ENCODE peak calls at places on chromosomes 3 and 15, in nine cellular contexts. I is fibroblast of lung, K is A549, A is mesenchymal stem cell, W is mesendoderm, Y is IMR-90, N is GM23338, C is neuronal stem cell, L is MM.1S. R is an unnamed sample. For H3K4me1, the result is how much of the 10 kb centered on the place peaks cover.

GRCh38 chr15:78540955-78541743 is 905 bp downstream of the PSMA4 start:
- DNase-seq in I (peak), K (peak), A (peak), W (peak), Y (peak), N (no peak), C (no peak), L (no peak), R (peak)

GRCh38 chr15:92429378-92430066 is 35.8 kb downstream of the ST8SIA2 start:
- DNase-seq in I (peak), K (peak), A (peak), W (peak), Y (peak), N (peak), C (peak), L (no peak), R (no peak)

GRCh38 chr15:88995449-88995848 is 82.3 kb upstream of the MFGE8 start:
- DNase-seq in I (no peak), K (peak), A (no peak), W (peak), Y (peak), N (peak), C (no peak), L (no peak), R (no peak)

GRCh38 chr15:56339594-56339993 is 25.6 kb upstream of the TEX9 start:
- DNase-seq in I (no peak), K (no peak), A (no peak), W (peak), Y (no peak), N (peak), C (no peak), L (no peak), R (no peak)

GRCh38 chr3:66153471-66153870 is 67.3 kb upstream of the SLC25A26 start:
- DNase-seq in I (no peak), K (no peak), A (no peak), W (no peak), Y (no peak), N (peak), C (no peak), L (no peak), R (no peak)

GRCh38 chr15:71781179-71781964 is 29.0 kb upstream of the NR2E3 start:
- DNase-seq in I (no peak), K (no peak), A (no peak), W (no peak), Y (peak), N (no peak), C (no peak), L (no peak), R (no peak)

GRCh38 chr15:39455502-39455991 is 125.3 kb upstream of the THBS1 start:
- DNase-seq in I (peak), K (peak), A (peak), W (no peak), Y (peak), N (no peak), C (no peak), L (no peak), R (no peak)

GRCh38 chr15:61318276-61318675 is 89.2 kb upstream of the RORA start:
- DNase-seq in I (no peak), K (no peak), A (no peak), W (peak), Y (no peak), N (no peak), C (no peak), L (no peak), R (no peak)

GRCh38 chr15:83077487-83078230 is 10.6 kb upstream of the BTBD1 start:
- DNase-seq in I (no peak), K (no peak), A (no peak), W (no peak), Y (no peak), N (no peak), C (no peak), L (no peak), R (no peak)

GRCh38 chr3:69288161-69288895 is 97.6 kb downstream of the FRMD4B start:
- DNase-seq in I (no peak), K (no peak), A (no peak), W (peak), Y (no peak), N (peak), C (peak), L (peak), R (no peak)

GRCh38 chr3:8737823-8738222 is 4.2 kb downstream of the CAV3 start:
- DNase-seq in I (no peak), K (no peak), A (no peak), W (no peak), Y (no peak), N (no peak), C (no peak), L (no peak), R (no peak)

GRCh38 chr3:126932188-126932931 is 50.6 kb upstream of the PLXNA1 start:
- DNase-seq in I (peak), K (no peak), A (peak), W (no peak), Y (peak), N (no peak), C (no peak), L (no peak), R (no peak)

GRCh38 chr15:53739651-53740050 is 19.8 kb downstream of the WDR72 start:
- DNase-seq in I (no peak), K (no peak), A (no peak), W (no peak), Y (no peak), N (no peak), C (no peak), L (no peak), R (no peak)

GRCh38 chr15:62737551-62737950 is 305.0 kb upstream of the TPM1 start:
- DNase-seq in I (no peak), K (no peak), A (no peak), W (no peak), Y (no peak), N (no peak), C (no peak), L (no peak), R (no peak)

GRCh38 chr15:99016680-99017321 is 9.2 kb upstream of the PGPEP1L start:
- DNase-seq in I (peak), K (peak), A (peak), W (peak), Y (peak), N (peak), C (no peak), L (no peak), R (no peak)

GRCh38 chr3:143495527-143495926 is 352.7 kb downstream of the SLC9A9 start:
- DNase-seq in I (no peak), K (no peak), A (no peak), W (no peak), Y (no peak), N (no peak), C (no peak), L (no peak), R (no peak)

GRCh38 chr3:111978493-111978832 is 363 bp upstream of the ABHD10 start:
- DNase-seq in I (no peak), K (no peak), A (no peak), W (no peak), Y (no peak), N (no peak), C (no peak), L (no peak), R (no peak)
- H3K4me2 ChIP-seq in I (peak), K (peak), A (peak), W (peak), Y (peak), N (peak), C (peak), L (peak), R (peak)

GRCh38 chr3:172139528-172140276 is 100.3 kb downstream of the FNDC3B start:
- DNase-seq in I (no peak), K (no peak), A (no peak), W (peak), Y (no peak), N (no peak), C (no peak), L (no peak), R (no peak)
- H3K4me1 ChIP-seq in I (under half), K (half or more), A (under half), W (under half), Y (under half), N (half or more), C (under half), L (half or more), R (under half)

GRCh38 chr3:46844851-46845250 is 18.4 kb downstream of the MYL3 start:
- DNase-seq in I (peak), K (no peak), A (no peak), W (peak), Y (no peak), N (no peak), C (no peak), L (no peak), R (no peak)
- H3K4me2 ChIP-seq in I (peak), K (no peak), A (peak), W (peak), Y (no peak), N (peak), C (peak), L (no peak), R (no peak)

GRCh38 chr3:53151465-53151864 is 9.5 kb upstream of the PRKCD start:
- DNase-seq in I (no peak), K (no peak), A (no peak), W (no peak), Y (no peak), N (no peak), C (no peak), L (no peak), R (no peak)

GRCh38 chr3:53149699-53150098 is 11.3 kb upstream of the PRKCD start:
- DNase-seq in I (no peak), K (no peak), A (no peak), W (no peak), Y (no peak), N (no peak), C (no peak), L (no peak), R (no peak)

GRCh38 chr3:53149006-53149690 is 11.9 kb upstream of the PRKCD start:
- DNase-seq in I (no peak), K (no peak), A (no peak), W (no peak), Y (no peak), N (no peak), C (no peak), L (no peak), R (no peak)

GRCh38 chr3:53151870-53152269 is 9.1 kb upstream of the PRKCD start:
- DNase-seq in I (no peak), K (no peak), A (no peak), W (no peak), Y (no peak), N (no peak), C (no peak), L (no peak), R (no peak)

GRCh38 chr3:53150247-53151085 is 10.5 kb upstream of the PRKCD start:
- DNase-seq in I (peak), K (peak), A (no peak), W (no peak), Y (peak), N (no peak), C (no peak), L (no peak), R (no peak)
- H3K4me1 ChIP-seq in I (under half), K (under half), A (under half), W (under half), Y (under half), N (under half), C (under half), L (under half), R (under half)

GRCh38 chr3:152309031-152309430 is 40.3 kb downstream of the MBNL1 start:
- DNase-seq in I (no peak), K (no peak), A (peak), W (no peak), Y (no peak), N (no peak), C (no peak), L (no peak), R (no peak)
- H3K4me2 ChIP-seq in I (no peak), K (peak), A (peak), W (no peak), Y (peak), N (no peak), C (no peak), L (no peak), R (no peak)

GRCh38 chr3:25428003-25428861 is at the start of gene RARB:
- DNase-seq in I (peak), K (peak), A (peak), W (peak), Y (peak), N (peak), C (peak), L (peak), R (no peak)

GRCh38 chr3:25426408-25426807 is 1.7 kb upstream of the RARB start:
- DNase-seq in I (no peak), K (peak), A (peak), W (peak), Y (no peak), N (peak), C (no peak), L (no peak), R (no peak)

GRCh38 chr3:25428950-25429349 is 887 bp downstream of the RARB start:
- DNase-seq in I (no peak), K (no peak), A (no peak), W (no peak), Y (no peak), N (no peak), C (no peak), L (no peak), R (no peak)

GRCh38 chr3:25429441-25429907 is 1.4 kb downstream of the RARB start:
- DNase-seq in I (no peak), K (no peak), A (no peak), W (no peak), Y (no peak), N (no peak), C (no peak), L (no peak), R (no peak)

DNA sequence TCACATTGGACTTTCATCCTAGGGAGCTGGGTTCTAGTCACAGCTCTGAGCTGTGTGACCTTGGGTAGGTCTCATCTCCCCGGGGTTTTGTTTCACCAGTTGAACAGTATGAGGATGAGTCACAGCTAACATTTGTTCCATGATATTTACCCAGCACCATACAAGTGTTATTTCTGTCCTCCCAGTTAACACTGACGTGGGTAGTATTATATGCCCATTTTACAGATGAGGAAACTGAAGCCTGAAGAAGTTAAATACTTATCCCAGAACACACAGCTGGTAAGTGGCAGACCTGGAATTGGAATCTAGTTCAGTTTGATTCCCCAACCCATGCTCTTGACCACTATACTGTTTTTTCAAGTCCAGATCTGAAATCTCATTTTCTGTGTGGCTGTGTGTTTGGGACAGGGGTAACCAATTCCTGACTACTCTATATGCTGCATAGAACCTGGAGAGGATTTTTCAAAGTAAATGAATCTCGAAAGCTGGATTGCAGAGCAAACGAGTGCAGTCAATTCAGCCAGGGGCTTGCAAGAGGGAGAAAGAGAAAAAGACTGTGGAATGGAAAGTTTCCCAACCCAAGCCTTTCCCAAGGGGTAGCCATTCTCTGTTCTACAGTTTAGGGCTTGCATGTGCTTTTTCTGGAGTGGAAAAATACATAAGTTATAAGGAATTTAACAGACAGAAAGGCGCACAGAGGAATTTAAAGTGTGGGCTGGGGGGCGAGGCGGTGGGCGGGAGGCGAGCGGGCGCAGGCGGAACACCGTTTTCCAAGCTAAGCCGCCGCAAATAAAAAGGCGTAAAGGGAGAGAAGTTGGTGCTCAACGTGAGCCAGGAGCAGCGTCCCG is 684 bp upstream of the RARB start:
- DNase-seq in I (peak), K (peak), A (peak), W (peak), Y (no peak), N (no peak), C (no peak), L (no peak), R (no peak)
- H3K4me1 ChIP-seq in I (under half), K (under half), A (under half), W (under half), Y (under half), N (half or more), C (under half), L (under half), R (under half)

GRCh38 chr3:186014866-186015265 is 77.1 kb upstream of the TRA2B start:
- DNase-seq in I (no peak), K (no peak), A (no peak), W (no peak), Y (no peak), N (no peak), C (no peak), L (no peak), R (no peak)
- H3K4me2 ChIP-seq in I (no peak), K (no peak), A (no peak), W (no peak), Y (no peak), N (no peak), C (no peak), L (no peak), R (no peak)

GRCh38 chr3:107218864-107219269 is 158.4 kb upstream of the CCDC54 start:
- DNase-seq in I (no peak), K (no peak), A (peak), W (no peak), Y (no peak), N (no peak), C (no peak), L (no peak), R (no peak)
- H3K4me1 ChIP-seq in I (under half), K (under half), A (under half), W (under half), Y (under half), N (under half), C (under half), L (under half), R (under half)